ENCODE peak calls at places on chromosomes 3 and 15, in ten cellular contexts. G is fibroblast of lung; Q is cardiac muscle cell; I is small intestine; T is transverse colon; U is kidney; P is endodermal cell; V is GM12865; L is astrocyte of the spinal cord; Y is effector memory CD4-positive, alpha-beta T cell. X is an unnamed sample.

GRCh38 chr3:17258823-17259436 is 374.2 kb downstream of the PLCL2 start:
- DNase-seq in G (peak; percentile 55), Q (peak; percentile 49), I (peak; percentile 36), T (no peak), U (no peak), P (no peak), V (peak; percentile 61), L (peak; percentile 45), Y (no peak), X (peak; percentile 47)

GRCh38 chr3:182713743-182714517 is 79.4 kb upstream of the ATP11B start:
- DNase-seq in G (peak; percentile 82), Q (peak; percentile 74), I (peak; percentile 91), T (no peak), U (no peak), P (no peak), V (peak; percentile 73), L (peak; percentile 71), Y (no peak), X (peak; percentile 44)

GRCh38 chr15:28936081-28936480 is 50.3 kb downstream of the APBA2 start:
- DNase-seq in G (no peak), Q (no peak), I (no peak), T (no peak), U (peak; percentile 37), P (no peak), V (no peak), L (no peak), Y (no peak), X (no peak)

GRCh38 chr3:115713247-115713646 is 89.9 kb downstream of the GAP43 start:
- DNase-seq in G (no peak), Q (no peak), I (no peak), T (no peak), U (no peak), P (no peak), V (no peak), L (peak; percentile 38), Y (no peak), X (no peak)

GRCh38 chr3:123679712-123680386 is 95.0 kb upstream of the HACD2 start:
- DNase-seq in G (no peak), Q (no peak), I (no peak), T (no peak), U (no peak), P (no peak), V (no peak), L (no peak), Y (no peak), X (no peak)

GRCh38 chr15:89364341-89364740 is 29.7 kb upstream of the POLG start:
- DNase-seq in G (no peak), Q (no peak), I (peak; percentile 10), T (peak; percentile 19), U (peak; percentile 41), P (no peak), V (no peak), L (no peak), Y (no peak), X (no peak)

GRCh38 chr15:29938701-29939340 is 116.6 kb upstream of the TJP1 start:
- DNase-seq in G (peak; percentile 42), Q (no peak), I (peak; percentile 16), T (no peak), U (no peak), P (no peak), V (no peak), L (no peak), Y (no peak), X (no peak)

GRCh38 chr3:79041621-79042020 is 726.2 kb downstream of the ROBO1 start:
- DNase-seq in G (no peak), Q (no peak), I (no peak), T (no peak), U (no peak), P (no peak), V (no peak), L (no peak), Y (no peak), X (no peak)

GRCh38 chr15:94070341-94071275 is 160.8 kb upstream of the MCTP2 start:
- DNase-seq in G (peak; percentile 28), Q (no peak), I (no peak), T (peak; percentile 25), U (peak; percentile 77), P (peak; percentile 71), V (peak; percentile 4), L (peak; percentile 66), Y (no peak), X (no peak)

GRCh38 chr15:64096486-64097431 is 977 bp downstream of the SNX1 start:
- DNase-seq in G (no peak), Q (peak; percentile 5), I (peak; percentile 25), T (no peak), U (no peak), P (peak; percentile 46), V (peak; percentile 31), L (peak; percentile 32), Y (no peak), X (peak; percentile 38)

GRCh38 chr3:106728315-106728821 is 648.9 kb upstream of the CCDC54 start:
- DNase-seq in G (peak; percentile 87), Q (no peak), I (no peak), T (no peak), U (no peak), P (no peak), V (no peak), L (peak; percentile 99), Y (no peak), X (no peak)

GRCh38 chr3:24160424-24160823 is 215.3 kb downstream of the NR1D2 start:
- DNase-seq in G (peak; percentile 38), Q (peak; percentile 67), I (no peak), T (no peak), U (no peak), P (peak; percentile 85), V (no peak), L (no peak), Y (no peak), X (peak; percentile 24)

GRCh38 chr3:120284702-120285507 is at the start of gene GPR156:
- DNase-seq in G (no peak), Q (peak; percentile 30), I (no peak), T (no peak), U (no peak), P (peak; percentile 69), V (peak; percentile 16), L (no peak), Y (no peak), X (peak; percentile 88)

GRCh38 chr3:110138966-110139555 is 801.7 kb upstream of the DPPA4 start:
- DNase-seq in G (no peak), Q (no peak), I (no peak), T (no peak), U (no peak), P (no peak), V (no peak), L (no peak), Y (no peak), X (no peak)

DNA sequence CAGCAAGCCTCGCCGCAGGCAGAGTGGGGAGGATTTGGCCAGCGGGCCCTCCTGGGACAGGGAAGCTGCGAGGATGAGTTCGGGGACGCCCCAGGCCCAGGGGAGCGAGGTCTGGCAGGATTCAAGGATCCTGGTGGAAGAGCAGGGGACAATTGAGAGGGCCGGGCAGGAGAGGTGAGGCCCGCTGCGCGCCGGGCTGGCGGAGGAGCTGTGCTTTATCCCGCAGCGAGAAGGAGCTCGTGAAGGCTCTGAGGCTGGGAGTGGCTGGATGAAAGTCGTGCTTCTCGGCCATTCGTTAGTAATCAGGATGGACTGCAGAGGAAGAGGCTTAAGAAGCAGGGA is 3.6 kb downstream of the SLC51A start:
- DNase-seq in G (no peak), Q (no peak), I (no peak), T (no peak), U (no peak), P (no peak), V (no peak), L (no peak), Y (no peak), X (peak; percentile 55)
- H3K4me3 ChIP-seq in G (no peak overlapping the region), Q (no peak overlapping the region), I (no peak overlapping the region), T (no peak overlapping the region), U (no peak overlapping the region), P (no peak overlapping the region), V (no peak overlapping the region), L (no peak overlapping the region), Y (no peak overlapping the region), X (no peak overlapping the region)

DNA sequence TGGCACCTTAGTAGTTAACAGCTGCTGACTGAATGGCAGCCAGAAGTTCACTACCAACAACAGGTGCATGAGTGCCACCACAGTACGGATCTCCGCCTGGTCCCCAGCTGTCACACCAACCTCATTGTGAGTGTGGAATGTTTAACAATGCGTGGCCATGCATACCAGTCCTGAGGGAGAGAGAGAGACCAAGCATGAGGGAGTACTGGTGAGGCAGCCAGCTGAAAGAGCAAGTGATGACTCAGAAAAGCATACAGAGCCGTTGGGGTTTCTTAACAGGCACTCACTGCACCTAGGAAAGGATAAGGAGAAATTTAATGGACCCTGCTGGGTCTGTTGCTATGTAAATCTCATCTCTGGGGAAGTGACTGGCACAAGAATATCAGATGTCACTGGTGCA is 245.4 kb upstream of the ARPP21 start:
- DNase-seq in G (no peak), Q (no peak), I (no peak), T (no peak), U (no peak), P (peak; percentile 49), V (no peak), L (peak; percentile 46), Y (no peak), X (no peak)
- H3K4me3 ChIP-seq in G (no peak overlapping the region), Q (no peak overlapping the region), I (no peak overlapping the region), T (no peak overlapping the region), U (no peak overlapping the region), P (no peak overlapping the region), V (no peak overlapping the region), L (no peak overlapping the region), Y (no peak overlapping the region), X (no peak overlapping the region)

DNA sequence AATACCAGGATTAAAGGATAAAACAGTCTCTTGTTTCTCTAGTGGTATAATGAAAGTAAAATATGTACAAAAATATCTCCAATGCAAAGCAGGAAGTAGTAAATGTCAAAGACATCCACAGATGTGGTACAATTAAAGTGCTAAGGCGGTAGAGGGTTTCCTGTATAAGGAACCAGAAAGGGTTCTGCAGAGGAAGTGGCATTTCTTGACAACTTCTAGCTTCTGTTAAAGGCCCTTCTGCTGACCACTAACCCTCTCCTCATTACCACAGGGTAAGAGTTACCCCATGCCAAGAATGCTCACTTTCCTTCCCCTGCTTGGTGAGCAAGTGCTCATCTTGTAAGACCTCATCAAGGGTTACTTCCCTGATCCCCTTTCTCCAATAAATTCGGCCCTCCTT is 883.6 kb upstream of the NR2F2 start:
- DNase-seq in G (no peak), Q (no peak), I (peak; percentile 38), T (no peak), U (no peak), P (no peak), V (peak; percentile 47), L (no peak), Y (no peak), X (no peak)
- H3K4me3 ChIP-seq in G (no peak overlapping the region), Q (no peak overlapping the region), I (no peak overlapping the region), T (no peak overlapping the region), U (no peak overlapping the region), P (no peak overlapping the region), V (no peak overlapping the region), L (no peak overlapping the region), Y (no peak overlapping the region), X (no peak overlapping the region)

DNA sequence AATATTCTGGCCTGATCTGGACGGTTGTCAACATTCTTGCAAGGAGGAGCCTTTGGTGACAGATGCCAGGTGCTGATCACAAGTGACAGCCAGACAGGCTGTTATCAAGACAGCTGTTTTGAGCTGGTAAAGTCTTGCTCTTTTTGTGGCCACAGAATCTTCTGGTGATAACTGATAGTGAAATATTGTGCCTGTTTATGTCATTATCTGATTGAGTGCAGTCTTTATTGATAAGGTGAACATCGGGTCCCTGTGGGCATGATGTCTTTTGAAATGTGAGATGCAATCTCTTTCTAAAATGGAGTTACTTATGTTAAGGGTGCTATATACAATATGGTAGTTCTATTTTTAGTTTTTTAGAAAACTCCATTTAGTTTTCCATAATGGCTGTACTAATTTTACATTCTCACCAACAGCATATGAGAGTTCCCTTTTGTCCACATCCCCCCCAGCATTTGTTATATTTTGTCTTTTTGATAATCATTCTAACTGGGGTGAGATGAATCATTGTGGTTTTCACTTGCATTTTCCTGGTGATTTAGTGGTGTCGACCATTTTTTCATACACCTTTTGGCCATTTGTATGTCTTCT is 10.7 kb downstream of the CEP63 start:
- DNase-seq in G (no peak), Q (peak; percentile 7), I (no peak), T (no peak), U (no peak), P (no peak), V (peak; percentile 52), L (no peak), Y (no peak), X (no peak)
- H3K4me3 ChIP-seq in G (no peak overlapping the region), Q (no peak overlapping the region), I (no peak overlapping the region), T (no peak overlapping the region), U (no peak overlapping the region), P (no peak overlapping the region), V (no peak overlapping the region), L (no peak overlapping the region), Y (no peak overlapping the region), X (no peak overlapping the region)

X was measured in H7.